ENCODE peak calls at places on chromosomes 13 and 19, in six cellular contexts. Z, L, K, N, H and E are unnamed samples. For H3K4me1 and H3K9me3, the result is how much of the 10 kb centered on the place peaks cover.

GRCh38 chr13:106690779-106691178 is 122.8 kb upstream of the ARGLU1 start:
- DNase-seq in Z (no peak), L (no peak), K (no peak), N (no peak), H (no peak), E (no peak)

GRCh38 chr19:45645631-45646344 is 6.6 kb upstream of the EML2 start:
- DNase-seq in Z (peak), L (peak), K (peak), N (peak), H (peak), E (peak)

GRCh38 chr19:1122972-1123363 is 19.2 kb downstream of the GPX4 start:
- DNase-seq in Z (peak), L (peak), K (peak), N (peak), H (no peak), E (peak)

GRCh38 chr13:60411983-60412382 is 15.0 kb downstream of the TDRD3 start:
- DNase-seq in Z (no peak), L (no peak), K (no peak), N (no peak), H (no peak), E (no peak)

GRCh38 chr13:80010286-80010831 is 330.6 kb downstream of the SPRY2 start:
- DNase-seq in Z (no peak), L (no peak), K (no peak), N (no peak), H (no peak), E (no peak)

GRCh38 chr13:112346173-112346898 is 29.8 kb upstream of the SPACA7 start:
- DNase-seq in Z (no peak), L (no peak), K (no peak), N (no peak), H (no peak), E (peak)

GRCh38 chr19:43638214-43638990 is 1.2 kb downstream of the CADM4 start:
- DNase-seq in Z (no peak), L (no peak), K (no peak), N (no peak), H (no peak), E (no peak)

GRCh38 chr13:66513728-66514127 is 716.4 kb downstream of the PCDH9 start:
- DNase-seq in Z (no peak), L (no peak), K (peak), N (no peak), H (no peak), E (no peak)

GRCh38 chr13:35157143-35157755 is 215.2 kb downstream of the NBEA start:
- DNase-seq in Z (peak), L (peak), K (peak), N (peak), H (no peak), E (peak)

GRCh38 chr19:38841180-38841766 is 8.5 kb downstream of the HNRNPL start:
- DNase-seq in Z (no peak), L (no peak), K (no peak), N (no peak), H (no peak), E (no peak)

GRCh38 chr13:37168151-37168550 is 62.7 kb upstream of the CSNK1A1L start:
- DNase-seq in Z (no peak), L (no peak), K (no peak), N (no peak), H (no peak), E (no peak)

GRCh38 chr19:33392341-33393285 is 19.1 kb downstream of the CEBPG start:
- DNase-seq in Z (peak), L (peak), K (no peak), N (no peak), H (no peak), E (no peak)

GRCh38 chr19:58380037-58380735 is 644 bp downstream of the ZNF837 start:
- DNase-seq in Z (no peak), L (no peak), K (no peak), N (no peak), H (no peak), E (no peak)

GRCh38 chr13:37406031-37406430 is 192.5 kb downstream of the POSTN start:
- DNase-seq in Z (no peak), L (no peak), K (no peak), N (no peak), H (no peak), E (no peak)

GRCh38 chr19:10748924-10749434 is 31.1 kb downstream of the DNM2 start:
- DNase-seq in Z (peak), L (no peak), K (no peak), N (peak), H (no peak), E (no peak)

GRCh38 chr19:44345969-44346368 is 10.5 kb downstream of the ZNF112 start:
- DNase-seq in Z (no peak), L (no peak), K (no peak), N (no peak), H (no peak), E (no peak)

GRCh38 chr13:48562296-48563066 is 29.6 kb upstream of the RCBTB2 start:
- DNase-seq in Z (no peak), L (no peak), K (no peak), N (no peak), H (no peak), E (no peak)

GRCh38 chr13:112783946-112784500 is 94.2 kb downstream of the ATP11A start:
- DNase-seq in Z (peak), L (no peak), K (no peak), N (no peak), H (no peak), E (no peak)

GRCh38 chr13:75704194-75704941 is 68.2 kb downstream of the LMO7 start:
- DNase-seq in Z (no peak), L (no peak), K (peak), N (no peak), H (no peak), E (no peak)

GRCh38 chr13:113883921-113884804 is 20.3 kb upstream of the GAS6 start:
- DNase-seq in Z (no peak), L (no peak), K (no peak), N (no peak), H (no peak), E (no peak)

GRCh38 chr13:75752848-75753247 is 116.7 kb downstream of the LMO7 start:
- DNase-seq in Z (no peak), L (no peak), K (no peak), N (no peak), H (no peak), E (no peak)

GRCh38 chr19:2421581-2422306 is 5.6 kb downstream of the TIMM13 start:
- DNase-seq in Z (no peak), L (no peak), K (no peak), N (no peak), H (no peak), E (no peak)

GRCh38 chr19:16920816-16921529 is 32.2 kb downstream of the F2RL3 start:
- DNase-seq in Z (no peak), L (no peak), K (peak), N (peak), H (no peak), E (no peak)

GRCh38 chr13:39259371-39259770 is 221.1 kb downstream of the NHLRC3 start:
- DNase-seq in Z (no peak), L (no peak), K (no peak), N (no peak), H (no peak), E (no peak)
- H3K4me1 ChIP-seq in Z (under half), L (under half), K (under half), N (under half), H (under half), E (under half)

GRCh38 chr13:77150651-77151050 is 123.7 kb upstream of the FBXL3 start:
- DNase-seq in Z (no peak), L (no peak), K (peak), N (no peak), H (no peak), E (no peak)
- H3K9me3 ChIP-seq in Z (under half), L (under half), K (under half), N (under half), H (under half), E (under half)

GRCh38 chr19:5637971-5638370 is 15.1 kb downstream of the SAFB start:
- DNase-seq in Z (no peak), L (no peak), K (peak), N (no peak), H (no peak), E (no peak)

GRCh38 chr19:5631511-5632240 is 8.8 kb downstream of the SAFB start:
- DNase-seq in Z (no peak), L (no peak), K (no peak), N (no peak), H (no peak), E (no peak)

GRCh38 chr19:5632241-5632612 is 9.3 kb downstream of the SAFB start:
- DNase-seq in Z (no peak), L (no peak), K (no peak), N (no peak), H (no peak), E (no peak)

GRCh38 chr19:5632657-5633056 is 9.8 kb downstream of the SAFB start:
- DNase-seq in Z (no peak), L (no peak), K (no peak), N (no peak), H (no peak), E (no peak)

GRCh38 chr19:5635427-5635826 is 12.5 kb downstream of the SAFB start:
- DNase-seq in Z (no peak), L (no peak), K (no peak), N (no peak), H (no peak), E (no peak)
- H3K4me1 ChIP-seq in Z (under half), L (under half), K (under half), N (under half), H (under half), E (under half)

GRCh38 chr19:12272386-12272785 is 22.3 kb downstream of the ZNF44 start:
- DNase-seq in Z (no peak), L (no peak), K (no peak), N (no peak), H (no peak), E (no peak)
- H3K9me3 ChIP-seq in Z (under half), L (under half), K (half or more), N (half or more), H (half or more), E (under half)

GRCh38 chr13:109157275-109157674 is 527.9 kb downstream of the MYO16 start:
- DNase-seq in Z (peak), L (no peak), K (no peak), N (no peak), H (no peak), E (peak)

GRCh38 chr13:109154146-109154545 is 524.7 kb downstream of the MYO16 start:
- DNase-seq in Z (peak), L (no peak), K (no peak), N (peak), H (no peak), E (no peak)

GRCh38 chr13:109154546-109154945 is 525.1 kb downstream of the MYO16 start:
- DNase-seq in Z (no peak), L (no peak), K (no peak), N (no peak), H (no peak), E (no peak)

GRCh38 chr13:109156181-109156935 is 526.9 kb downstream of the MYO16 start:
- DNase-seq in Z (peak), L (no peak), K (peak), N (no peak), H (no peak), E (no peak)

DNA sequence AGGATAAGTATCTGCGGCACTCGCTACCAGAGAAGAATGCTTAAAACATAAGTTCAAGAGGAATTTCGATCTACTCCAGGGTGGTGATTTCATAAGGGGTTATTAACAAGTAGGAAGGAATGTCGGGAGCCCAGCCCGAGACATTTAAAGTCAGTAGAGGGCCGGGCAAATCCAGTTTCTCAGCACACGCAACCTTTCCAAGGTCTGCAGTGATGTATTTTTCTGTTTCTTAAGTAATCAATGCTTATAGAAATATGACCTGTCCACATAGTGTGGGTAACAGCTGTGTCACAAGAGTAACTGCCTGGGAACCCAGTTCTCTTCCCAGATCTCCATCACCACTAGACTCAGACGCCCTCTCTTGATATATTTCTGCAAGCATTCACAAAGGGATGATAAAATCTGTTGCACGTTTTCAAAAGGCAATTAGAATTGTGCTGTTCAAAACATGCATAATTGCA is 525.9 kb downstream of the MYO16 start:
- DNase-seq in Z (peak), L (no peak), K (peak), N (no peak), H (no peak), E (no peak)
- H3K4me1 ChIP-seq in Z (under half), L (under half), K (under half), N (under half), H (under half), E (under half)

DNA sequence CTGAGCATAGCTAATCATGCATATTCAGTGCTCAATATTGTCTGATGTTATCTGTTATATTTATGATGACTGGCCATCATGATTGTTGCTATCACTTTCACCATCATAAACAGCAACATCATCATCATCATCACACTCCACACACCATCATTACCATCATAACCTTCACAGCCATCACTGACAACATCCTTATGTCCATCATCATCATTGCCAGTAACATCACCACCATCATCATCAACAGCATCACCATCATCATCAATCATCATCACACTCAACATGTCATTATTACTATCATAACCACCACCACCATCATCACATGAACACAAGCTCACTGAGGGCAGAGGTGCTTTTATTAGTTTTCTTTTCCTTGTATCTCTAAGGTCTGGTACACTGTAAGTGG is 75.9 kb downstream of the MBD3L1 start:
- DNase-seq in Z (no peak), L (no peak), K (no peak), N (no peak), H (no peak), E (no peak)
- H3K9me3 ChIP-seq in Z (under half), L (under half), K (under half), N (under half), H (under half), E (under half)

DNA sequence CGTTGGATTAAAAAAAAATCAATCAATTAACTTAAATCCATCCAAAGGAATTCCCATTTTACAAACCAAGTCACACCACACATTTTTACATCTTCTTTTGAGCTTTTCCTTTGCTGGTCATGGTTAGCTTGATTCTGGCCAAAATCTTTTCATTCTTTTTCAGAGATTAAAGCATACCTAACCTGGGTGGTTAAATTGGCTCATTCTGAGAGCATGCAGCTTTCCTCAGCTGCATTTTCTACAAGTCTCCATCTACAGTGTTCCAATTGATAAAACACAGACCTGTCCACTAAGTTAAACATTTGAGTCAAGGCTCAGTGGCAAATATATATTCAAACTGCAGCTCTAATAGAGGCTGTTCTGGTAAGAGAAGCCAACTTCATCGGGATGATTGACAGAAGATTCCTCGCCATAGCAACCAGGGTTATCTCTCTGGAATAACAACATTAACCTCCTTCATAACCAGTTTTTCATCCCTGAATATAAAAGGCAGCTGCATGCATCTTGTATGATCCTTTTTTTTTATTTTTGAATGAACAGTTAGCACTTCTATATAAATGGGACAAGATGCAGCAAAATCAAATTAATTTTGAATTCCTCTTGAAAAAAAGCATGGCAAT is 106.2 kb downstream of the DNAJC15 start:
- DNase-seq in Z (no peak), L (no peak), K (no peak), N (no peak), H (no peak), E (no peak)
- H3K4me1 ChIP-seq in Z (under half), L (under half), K (under half), N (under half), H (under half), E (under half)

GRCh38 chr19:51938936-51939335 is 11.7 kb downstream of the ZNF613 start:
- DNase-seq in Z (no peak), L (no peak), K (no peak), N (no peak), H (no peak), E (no peak)
- H3K9me3 ChIP-seq in Z (under half), L (under half), K (under half), N (under half), H (half or more), E (under half)

GRCh38 chr13:99256709-99257108 is 1.5 kb downstream of the GPR18 start:
- DNase-seq in Z (no peak), L (no peak), K (peak), N (no peak), H (no peak), E (no peak)

GRCh38 chr13:99258210-99258860 is at the start of gene GPR18:
- DNase-seq in Z (no peak), L (no peak), K (peak), N (no peak), H (no peak), E (no peak)

GRCh38 chr13:99258946-99259345 is 767 bp upstream of the GPR18 start:
- DNase-seq in Z (no peak), L (no peak), K (no peak), N (no peak), H (no peak), E (no peak)

GRCh38 chr13:99256283-99256682 is 1.9 kb downstream of the GPR18 start:
- DNase-seq in Z (no peak), L (no peak), K (no peak), N (no peak), H (no peak), E (no peak)

GRCh38 chr13:99257291-99257690 is 888 bp downstream of the GPR18 start:
- DNase-seq in Z (no peak), L (no peak), K (no peak), N (no peak), H (no peak), E (no peak)
- H3K4me1 ChIP-seq in Z (under half), L (under half), K (under half), N (under half), H (under half), E (under half)

DNA sequence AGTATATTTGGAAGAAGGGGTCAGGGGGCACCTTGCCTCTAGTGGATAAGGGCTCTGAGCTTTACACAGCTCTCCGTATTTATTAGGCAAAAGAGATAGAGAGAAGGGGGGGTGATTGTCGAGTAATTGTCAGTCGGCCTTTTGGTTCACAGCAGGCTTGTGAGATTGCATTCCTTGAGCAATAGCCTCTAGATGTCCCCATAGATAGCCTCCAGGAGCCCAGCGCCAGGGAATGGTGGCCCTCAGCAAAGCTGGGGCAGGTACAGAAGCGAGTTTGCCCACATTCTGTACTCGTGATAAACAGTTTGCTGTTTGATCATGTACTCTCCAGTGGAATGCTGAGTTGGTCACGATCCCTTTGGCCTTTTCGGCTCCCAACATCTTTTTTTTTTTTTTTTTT is 4.6 kb downstream of the ZNF613 start:
- DNase-seq in Z (no peak), L (no peak), K (no peak), N (no peak), H (no peak), E (no peak)
- H3K9me3 ChIP-seq in Z (under half), L (half or more), K (under half), N (under half), H (under half), E (under half)